ENCODE peak calls at places on chromosomes 6 and 20, in seven cellular contexts. K, A, J, T, H, I and Y are unnamed samples.

GRCh38 chr20:8082025-8082424 is 50.0 kb upstream of the PLCB1 start:
- DNase-seq in K (no peak), A (no peak), J (no peak), T (no peak), H (no peak), I (no peak), Y (no peak)

GRCh38 chr6:85749236-85749635 is 106.5 kb upstream of the SYNCRIP start:
- DNase-seq in K (no peak), A (no peak), J (no peak), T (no peak), H (no peak), I (no peak), Y (no peak)

GRCh38 chr6:19289408-19289967 is 547.7 kb upstream of the ID4 start:
- DNase-seq in K (no peak), A (no peak), J (no peak), T (no peak), H (no peak), I (no peak), Y (no peak)

GRCh38 chr6:43107344-43108062 is 31.4 kb downstream of the PTK7 start:
- DNase-seq in K (no peak), A (no peak), J (no peak), T (no peak), H (no peak), I (no peak), Y (no peak)

GRCh38 chr6:293185-294174 is 1.2 kb downstream of the DUSP22 start:
- DNase-seq in K (no peak), A (no peak), J (no peak), T (no peak), H (no peak), I (peak; percentile 92), Y (no peak)

GRCh38 chr6:167970236-167970635 is 27.2 kb upstream of the KIF25 start:
- DNase-seq in K (no peak), A (no peak), J (no peak), T (no peak), H (no peak), I (no peak), Y (no peak)

GRCh38 chr20:54914995-54915394 is 439.6 kb downstream of the DOK5 start:
- DNase-seq in K (no peak), A (no peak), J (no peak), T (no peak), H (no peak), I (no peak), Y (no peak)

GRCh38 chr6:47630587-47630986 is 67.8 kb upstream of the ADGRF4 start:
- DNase-seq in K (no peak), A (no peak), J (no peak), T (no peak), H (no peak), I (no peak), Y (no peak)

GRCh38 chr6:36350082-36350481 is 13.4 kb upstream of the BNIP5 start:
- DNase-seq in K (no peak), A (no peak), J (no peak), T (no peak), H (no peak), I (no peak), Y (no peak)

GRCh38 chr6:56510984-56511531 is 131.6 kb downstream of the DST start:
- DNase-seq in K (no peak), A (no peak), J (no peak), T (no peak), H (no peak), I (no peak), Y (no peak)

GRCh38 chr6:33160728-33161323 is 31.4 kb downstream of the COL11A2 start:
- DNase-seq in K (peak; percentile 76), A (peak; percentile 74), J (peak; percentile 33), T (peak; percentile 93), H (no peak), I (peak; percentile 84), Y (no peak)
- H3K4me3 ChIP-seq in K (no peak overlapping the region), A (peak overlapping the region; percentile 58), J (no peak overlapping the region), T (peak overlapping the region; percentile 41), H (no peak overlapping the region), I (no peak overlapping the region), Y (no peak overlapping the region)

DNA sequence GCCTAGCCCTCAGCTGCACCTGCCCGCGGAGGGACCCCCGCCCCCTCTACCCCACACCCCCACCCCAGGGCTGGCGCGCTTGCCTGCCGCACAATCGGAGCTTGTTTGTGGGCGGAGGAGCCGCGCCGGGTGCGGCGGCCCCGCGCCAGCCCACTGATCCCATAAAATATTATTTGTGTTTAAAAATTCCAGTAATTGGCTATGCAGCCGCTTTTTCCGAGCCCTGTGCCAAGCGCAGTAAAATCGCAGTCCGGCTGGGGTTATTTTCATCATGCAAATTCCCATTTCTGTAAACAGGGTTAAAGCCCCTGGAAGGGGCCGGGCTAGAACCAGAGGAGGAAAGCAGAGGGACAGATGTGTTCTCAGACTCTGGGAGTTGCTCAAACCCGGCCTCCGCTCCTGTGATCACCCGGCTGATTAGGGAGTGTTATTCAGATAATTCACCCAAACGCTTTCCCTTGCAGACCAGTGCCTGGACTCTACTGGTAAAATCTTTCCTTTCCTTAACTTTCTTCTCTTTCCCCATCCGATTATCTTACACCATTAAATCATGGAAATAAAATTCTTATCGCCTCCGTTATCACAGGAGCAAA is 93.1 kb downstream of the NCR2 start:
- DNase-seq in K (peak; percentile 76), A (no peak), J (no peak), T (no peak), H (no peak), I (peak; percentile 87), Y (no peak)
- H3K4me3 ChIP-seq in K (peak overlapping the region; percentile 63), A (peak overlapping the region; percentile 57), J (no peak overlapping the region), T (peak overlapping the region; percentile 20), H (peak overlapping the region; percentile 48), I (no peak overlapping the region), Y (peak overlapping the region; percentile 24)

GRCh38 chr6:26578279-26578678 is 18.5 kb upstream of the ABT1 start:
- DNase-seq in K (no peak), A (no peak), J (no peak), T (no peak), H (no peak), I (no peak), Y (no peak)

GRCh38 chr6:26575494-26575939 is 21.2 kb upstream of the ABT1 start:
- DNase-seq in K (no peak), A (no peak), J (no peak), T (no peak), H (no peak), I (no peak), Y (no peak)

GRCh38 chr6:26576407-26576843 is 20.3 kb upstream of the ABT1 start:
- DNase-seq in K (no peak), A (no peak), J (no peak), T (no peak), H (no peak), I (no peak), Y (no peak)

GRCh38 chr6:26577720-26578072 is 19.1 kb upstream of the ABT1 start:
- DNase-seq in K (no peak), A (no peak), J (no peak), T (no peak), H (no peak), I (no peak), Y (no peak)

DNA sequence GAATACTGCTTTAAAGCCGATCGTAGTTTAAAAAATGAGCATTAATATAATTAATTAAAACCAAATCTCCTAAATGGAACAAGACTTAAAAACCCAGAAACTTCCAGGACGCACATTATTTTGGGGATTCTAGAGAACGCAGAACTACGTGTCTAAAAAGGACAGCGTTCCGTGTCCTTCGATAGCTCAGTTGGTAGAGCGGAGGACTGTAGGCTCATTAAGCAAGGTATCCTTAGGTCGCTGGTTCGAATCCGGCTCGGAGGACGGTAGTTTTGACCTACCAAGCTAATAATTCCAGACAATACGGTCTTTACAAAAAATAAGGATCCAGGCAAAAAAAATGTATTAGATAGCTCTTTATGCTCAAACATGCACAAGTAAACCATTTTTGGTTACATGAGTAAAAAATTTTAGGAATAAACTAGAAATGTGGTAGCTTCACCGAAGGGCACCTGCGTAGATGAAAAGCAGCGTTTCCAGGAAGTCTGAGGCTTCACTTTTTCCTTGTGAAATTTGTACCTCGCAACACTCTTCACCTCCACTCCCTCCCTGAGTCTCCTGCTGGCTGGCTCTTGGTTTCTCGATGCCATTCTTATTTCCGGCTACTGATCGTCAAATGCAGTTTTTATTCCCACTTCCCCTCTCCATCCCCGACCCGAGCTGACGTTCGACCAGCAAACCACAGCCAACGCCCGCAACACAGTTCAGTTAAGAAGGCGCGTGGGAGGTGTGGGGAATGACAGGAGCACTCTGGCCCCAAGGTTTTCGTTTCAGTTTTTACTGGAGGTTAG is 19.6 kb upstream of the ABT1 start:
- DNase-seq in K (no peak), A (peak; percentile 65), J (no peak), T (no peak), H (no peak), I (no peak), Y (no peak)
- H3K4me3 ChIP-seq in K (no peak overlapping the region), A (peak overlapping the region; percentile 32), J (peak overlapping the region; percentile 75), T (peak overlapping the region; percentile 52), H (no peak overlapping the region), I (no peak overlapping the region), Y (peak overlapping the region; percentile 39)

GRCh38 chr6:24911983-24912382 is 23.8 kb downstream of the RIPOR2 start:
- DNase-seq in K (no peak), A (no peak), J (no peak), T (no peak), H (no peak), I (no peak), Y (no peak)
- H3K4me3 ChIP-seq in K (no peak overlapping the region), A (peak overlapping the region; percentile 64), J (no peak overlapping the region), T (no peak overlapping the region), H (no peak overlapping the region), I (no peak overlapping the region), Y (no peak overlapping the region)

DNA sequence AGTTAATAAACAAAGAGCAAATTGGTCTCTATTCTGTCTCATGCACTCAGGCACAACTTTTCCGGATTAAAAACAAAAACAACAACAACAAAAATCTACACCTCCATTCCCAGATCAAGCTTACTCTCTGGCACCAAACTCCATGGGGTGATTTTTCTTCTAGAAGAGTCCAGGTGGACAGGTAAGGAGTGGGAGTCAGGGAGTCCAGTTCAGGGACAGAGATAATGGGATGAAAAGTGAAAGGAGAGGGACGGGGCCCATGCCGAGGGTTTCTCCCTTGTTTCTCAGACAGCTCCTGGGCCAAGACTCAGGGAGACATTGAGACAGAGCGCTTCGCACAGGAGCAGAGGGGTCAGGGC is 437 bp upstream of the HLA-A start:
- DNase-seq in K (no peak), A (no peak), J (no peak), T (no peak), H (no peak), I (no peak), Y (no peak)
- H3K4me3 ChIP-seq in K (peak overlapping the region; percentile 91), A (peak overlapping the region; percentile 57), J (peak overlapping the region; percentile 68), T (peak overlapping the region; percentile 72), H (peak overlapping the region; percentile 82), I (no peak overlapping the region), Y (peak overlapping the region; percentile 62)

DNA sequence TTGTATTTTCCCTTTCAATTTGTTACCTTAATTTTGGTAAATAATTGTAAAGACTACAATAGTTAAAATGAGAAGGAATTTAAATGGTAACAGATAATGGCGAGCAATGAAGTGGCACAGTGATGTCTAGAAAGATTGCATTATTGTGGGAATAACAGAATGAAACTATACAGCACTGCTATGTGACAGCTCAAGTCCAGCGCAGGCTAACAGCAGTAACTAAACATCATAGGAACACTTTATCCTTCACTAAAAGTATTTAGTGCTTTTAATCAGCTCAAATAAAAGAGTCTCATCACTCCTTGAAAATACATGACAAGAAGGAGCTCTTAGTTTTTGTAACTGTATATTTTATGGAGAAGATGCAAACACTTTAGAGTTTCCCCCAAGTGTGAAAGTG is 190.8 kb downstream of the TENT5A start:
- DNase-seq in K (no peak), A (no peak), J (no peak), T (no peak), H (no peak), I (no peak), Y (no peak)
- H3K4me3 ChIP-seq in K (peak overlapping the region; percentile 32), A (no peak overlapping the region), J (no peak overlapping the region), T (no peak overlapping the region), H (no peak overlapping the region), I (no peak overlapping the region), Y (no peak overlapping the region)